ENCODE peak calls at places on chromosome 17, in four cellular contexts. T, W, D and K are unnamed samples.

GRCh38 chr17:40101367-40102210 is 1.2 kb upstream of the NR1D1 start:
- DNase-seq in T (no peak), W (no peak), D (no peak), K (no peak)

GRCh38 chr17:82690786-82691489 is 7.6 kb downstream of the RAB40B start:
- DNase-seq in T (no peak), W (no peak), D (no peak), K (no peak)

GRCh38 chr17:50331085-50331791 is 14.7 kb upstream of the XYLT2 start:
- DNase-seq in T (no peak), W (no peak), D (no peak), K (no peak)

GRCh38 chr17:43722921-43723665 is 35.5 kb downstream of the SOST start:
- DNase-seq in T (no peak), W (no peak), D (no peak), K (no peak)

GRCh38 chr17:80870401-80870800 is 121.2 kb upstream of the CHMP6 start:
- DNase-seq in T (no peak), W (no peak), D (no peak), K (no peak)

GRCh38 chr17:14303343-14304221 is 2.7 kb downstream of the HS3ST3B1 start:
- DNase-seq in T (no peak), W (no peak), D (no peak), K (no peak)

GRCh38 chr17:7019839-7020519 is 2.9 kb upstream of the BCL6B start:
- DNase-seq in T (no peak), W (no peak), D (no peak), K (peak; percentile 94)

GRCh38 chr17:31408586-31408985 is 17.1 kb downstream of the RAB11FIP4 start:
- DNase-seq in T (no peak), W (no peak), D (no peak), K (no peak)

GRCh38 chr17:28327031-28327607 is 8.1 kb downstream of the TMEM97 start:
- DNase-seq in T (no peak), W (peak; percentile 34), D (no peak), K (no peak)

GRCh38 chr17:47727704-47728036 is 5.4 kb upstream of the TBX21 start:
- DNase-seq in T (no peak), W (no peak), D (no peak), K (no peak)

GRCh38 chr17:67717624-67718324 is at the start of gene NOL11:
- DNase-seq in T (peak; percentile 98), W (peak; percentile 97), D (peak; percentile 97), K (peak; percentile 97)

GRCh38 chr17:27559506-27559931 is 71.5 kb upstream of the LGALS9 start:
- DNase-seq in T (peak; percentile 62), W (no peak), D (no peak), K (no peak)

GRCh38 chr17:12634789-12635414 is 30.8 kb upstream of the MYOCD start:
- DNase-seq in T (no peak), W (no peak), D (no peak), K (no peak)

GRCh38 chr17:82414548-82415281 is 3.4 kb upstream of the HEXD start:
- DNase-seq in T (peak; percentile 40), W (no peak), D (peak; percentile 88), K (peak; percentile 94)

GRCh38 chr17:42679001-42679491 is 2.3 kb upstream of the PLEKHH3 start:
- DNase-seq in T (peak; percentile 66), W (no peak), D (peak; percentile 51), K (peak; percentile 57)

GRCh38 chr17:42681976-42682375 is 333 bp upstream of the CCR10 start:
- DNase-seq in T (no peak), W (no peak), D (no peak), K (no peak)

GRCh38 chr17:42680331-42680808 is 1.3 kb downstream of the CCR10 start:
- DNase-seq in T (no peak), W (no peak), D (peak; percentile 71), K (peak; percentile 54)

GRCh38 chr17:42677921-42678781 is 1.4 kb upstream of the PLEKHH3 start:
- DNase-seq in T (peak; percentile 98), W (no peak), D (peak; percentile 90), K (peak; percentile 99)

DNA sequence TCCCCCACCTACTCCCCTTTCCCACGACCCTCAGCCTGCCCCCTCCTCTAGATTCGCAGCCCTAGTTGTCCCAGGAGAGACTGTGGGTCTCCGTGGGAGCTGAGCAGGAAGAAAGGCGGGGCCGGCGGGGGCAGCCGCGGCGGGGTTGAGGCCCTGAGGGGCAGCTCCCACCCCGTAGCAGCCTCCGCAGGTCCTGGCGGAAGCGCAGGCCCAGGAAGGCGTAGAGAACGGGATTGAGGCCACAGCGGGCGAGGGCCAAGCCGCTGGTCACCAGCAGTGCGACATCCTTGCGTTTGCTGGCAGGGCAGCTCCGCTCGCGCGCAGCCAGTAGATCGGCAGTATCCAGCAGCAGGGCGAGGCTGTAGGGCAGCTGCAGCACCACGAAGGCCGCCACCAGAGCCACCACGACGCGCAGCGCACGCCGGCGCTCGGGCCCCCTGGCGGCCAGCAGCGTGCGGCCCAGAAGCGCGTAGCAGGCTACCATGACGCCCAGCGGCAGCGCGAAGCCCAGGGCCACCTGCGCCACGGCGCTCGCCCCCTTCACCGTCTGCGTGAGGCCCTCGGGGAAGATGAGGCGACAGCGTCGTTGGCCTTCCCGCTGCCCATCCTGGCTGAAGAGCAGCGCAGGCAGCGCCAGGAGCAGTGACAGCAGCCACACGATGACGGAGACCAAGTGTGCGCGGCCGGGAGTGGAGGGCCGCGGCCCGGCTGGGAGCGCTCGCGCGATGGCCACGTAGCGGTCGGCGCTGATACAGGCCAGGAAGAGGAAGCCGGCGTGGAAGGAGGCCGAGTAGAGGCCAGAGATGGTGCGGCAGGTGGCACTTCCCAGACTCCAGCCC is 1.9 kb downstream of the CCR10 start:
- DNase-seq in T (no peak), W (no peak), D (peak; percentile 43), K (peak; percentile 91)
- TF ChIP-seq USF2 in T (no peak), W (no peak), D (no peak), K (no peak)

DNA sequence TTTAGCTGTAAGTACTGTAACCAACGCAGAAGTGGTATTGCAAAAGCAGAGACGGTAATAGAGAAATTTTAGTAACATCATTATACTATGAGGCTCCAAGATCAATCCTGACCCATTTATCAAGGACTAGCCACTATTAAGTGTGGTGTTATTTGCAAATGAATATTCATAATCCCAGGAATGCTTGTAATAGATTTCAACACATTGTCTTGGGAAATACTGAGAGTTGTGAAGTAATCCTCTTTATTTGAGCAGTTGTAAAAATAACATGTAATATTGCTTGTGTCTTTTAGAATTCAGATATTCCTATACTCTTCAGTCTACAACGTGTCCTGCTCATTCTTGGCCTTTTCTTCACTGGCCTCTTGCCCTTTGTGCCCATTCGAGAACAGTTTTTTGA is 46.4 kb downstream of the GDPD1 start:
- DNase-seq in T (no peak), W (no peak), D (no peak), K (no peak)
- TF ChIP-seq CHD4 in T (no peak), W (no peak), D (no peak), K (no peak)

GRCh38 chr17:77436058-77436442 is 295.3 kb downstream of the SEC14L1 start:
- DNase-seq in T (no peak), W (no peak), D (no peak), K (no peak)
- TF ChIP-seq ESRRA in T (no peak), W (no peak), D (no peak), K (no peak)

DNA sequence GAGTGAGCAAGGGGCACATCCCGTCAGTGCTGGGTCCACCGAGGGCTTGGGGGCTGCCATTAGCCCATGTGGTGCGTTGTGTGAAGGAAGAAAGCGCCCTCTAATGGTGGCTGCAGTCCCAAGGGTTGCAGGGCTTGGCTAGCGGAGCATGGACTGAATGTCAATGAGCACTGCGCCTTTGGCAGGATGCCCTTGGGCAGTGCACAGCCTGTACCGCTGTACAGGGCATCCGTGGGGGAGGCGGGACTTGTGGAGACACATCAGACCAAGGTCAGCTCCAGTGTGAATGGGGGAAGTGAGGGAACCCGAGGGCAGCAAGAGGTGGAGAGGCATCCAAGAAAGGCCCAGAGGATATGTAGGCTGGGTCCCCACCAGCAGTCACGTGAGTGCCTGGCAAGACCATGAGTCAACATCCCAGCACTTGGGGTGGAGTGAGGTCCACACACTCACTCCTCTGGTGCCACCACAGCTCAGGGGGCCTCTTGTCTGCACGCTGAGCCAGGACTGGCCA is 75.5 kb upstream of the MED9 start:
- DNase-seq in T (peak; percentile 56), W (no peak), D (peak; percentile 30), K (peak; percentile 50)
- TF ChIP-seq USF2 in T (no peak), W (no peak), D (no peak), K (no peak)

DNA sequence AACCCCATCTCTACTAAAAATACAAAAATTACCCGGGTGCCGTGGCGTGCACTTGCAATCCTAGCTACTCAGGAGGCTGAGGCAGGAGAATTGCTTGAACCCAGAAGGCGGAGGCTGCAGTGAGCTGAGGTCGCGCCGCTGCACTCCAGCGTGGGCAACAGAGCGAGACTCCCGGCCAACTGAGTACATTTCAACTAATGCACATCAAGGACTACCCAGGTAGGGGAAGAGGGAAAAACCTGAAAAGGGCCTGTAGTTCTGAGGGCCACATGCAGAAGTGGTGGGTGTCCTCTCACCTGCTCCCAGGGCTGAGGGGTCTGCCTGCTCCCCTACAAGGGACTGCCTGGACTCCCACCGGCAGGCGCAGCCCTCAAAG is 584 bp upstream of the SLC16A5 start:
- DNase-seq in T (no peak), W (no peak), D (no peak), K (no peak)
- TF ChIP-seq CHD4 in T (no peak), W (no peak), D (no peak), K (no peak)

GRCh38 chr17:45195424-45195823 is 26.3 kb upstream of the FMNL1 start:
- DNase-seq in T (no peak), W (no peak), D (no peak), K (no peak)
- TF ChIP-seq ESRRA in T (no peak), W (no peak), D (no peak), K (no peak)

GRCh38 chr17:5225668-5226457 is 8.8 kb downstream of the SCIMP start:
- DNase-seq in T (no peak), W (peak; percentile 94), D (no peak), K (no peak)
- TF ChIP-seq USF2 in T (no peak), W (no peak), D (no peak), K (no peak)